ENCODE peak calls at places on chromosomes 12 and 14, in five cellular contexts. Z, E, V, T and M are unnamed samples.
A peak's percentile ranks its signal among the peaks of the same experiment; 100 is the strongest.

GRCh38 chr12:106246891-106247730 is 709 bp downstream of the CKAP4 start:
- DNase-seq in Z (peak; percentile 57), E (peak; percentile 81), V (peak; percentile 74), T (peak; percentile 57), M (peak; percentile 56)

GRCh38 chr12:55742719-55743130 is at the start of gene GDF11:
- DNase-seq in Z (peak; percentile 80), E (no peak), V (peak; percentile 88), T (peak; percentile 73), M (peak; percentile 91)

GRCh38 chr14:32255855-32256254 is 52.8 kb upstream of the RNU6-8 start:
- DNase-seq in Z (no peak), E (no peak), V (no peak), T (no peak), M (no peak)

GRCh38 chr12:42213023-42213422 is 25.0 kb downstream of the YAF2 start:
- DNase-seq in Z (peak; percentile 75), E (peak; percentile 51), V (no peak), T (no peak), M (no peak)

GRCh38 chr12:81558031-81558430 is 201.1 kb downstream of the PPFIA2 start:
- DNase-seq in Z (no peak), E (no peak), V (peak; percentile 3), T (peak; percentile 67), M (no peak)

GRCh38 chr14:101128478-101129450 is 225.2 kb upstream of the RTL1 start:
- DNase-seq in Z (no peak), E (peak; percentile 20), V (no peak), T (no peak), M (no peak)

GRCh38 chr14:96098309-96098998 is 59.3 kb downstream of the C14orf132 start:
- DNase-seq in Z (peak; percentile 73), E (peak; percentile 70), V (peak; percentile 76), T (peak; percentile 79), M (peak; percentile 90)

GRCh38 chr14:75428230-75429104 is 645 bp downstream of the JDP2 start:
- DNase-seq in Z (no peak), E (peak; percentile 73), V (peak; percentile 40), T (no peak), M (peak; percentile 43)

GRCh38 chr14:31229638-31230229 is 22.1 kb upstream of the HECTD1 start:
- DNase-seq in Z (peak; percentile 99), E (no peak), V (peak; percentile 95), T (peak; percentile 100), M (peak; percentile 51)

GRCh38 chr14:67859169-67859749 is 39.7 kb downstream of the RAD51B start:
- DNase-seq in Z (no peak), E (no peak), V (no peak), T (no peak), M (no peak)

GRCh38 chr12:81591256-81591655 is 167.9 kb downstream of the PPFIA2 start:
- DNase-seq in Z (no peak), E (no peak), V (no peak), T (no peak), M (no peak)

GRCh38 chr14:80135305-80136088 is 75.8 kb downstream of the DIO2 start:
- DNase-seq in Z (peak; percentile 77), E (no peak), V (no peak), T (no peak), M (no peak)

GRCh38 chr12:15887043-15887817 is 5.0 kb downstream of the STRAP start:
- DNase-seq in Z (no peak), E (no peak), V (no peak), T (no peak), M (no peak)
- H3K4me2 ChIP-seq in Z (no peak overlapping the region), E (peak overlapping the region; percentile 6), V (no peak overlapping the region), T (no peak overlapping the region), M (peak overlapping the region; percentile 17)

DNA sequence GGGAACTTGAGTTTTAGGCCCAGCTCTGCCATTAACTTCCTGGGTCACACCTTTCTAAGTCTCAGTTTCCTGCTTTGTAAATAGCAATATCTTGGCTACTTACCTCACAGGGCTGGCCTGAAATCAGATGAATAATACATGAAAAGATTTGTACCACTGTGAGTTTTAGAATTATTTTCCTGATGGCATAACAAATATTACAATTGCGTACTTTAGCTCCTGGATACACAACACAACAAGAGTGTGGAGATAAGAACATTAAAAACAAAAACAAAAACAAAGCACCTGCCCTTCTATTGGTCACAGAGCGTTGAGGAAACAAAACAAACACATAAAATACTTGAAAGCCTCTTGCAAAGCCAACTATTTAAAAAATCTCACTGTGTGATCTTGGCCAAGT is 4.9 kb upstream of the HDAC7 start:
- DNase-seq in Z (no peak), E (no peak), V (no peak), T (no peak), M (no peak)
- H3K4me1 ChIP-seq in Z (peaks cover 81% of the 10 kb centered on the region), E (peaks cover 25% of the 10 kb centered on the region), V (peaks cover 33% of the 10 kb centered on the region), T (peaks cover 24% of the 10 kb centered on the region), M (peaks cover 43% of the 10 kb centered on the region)

DNA sequence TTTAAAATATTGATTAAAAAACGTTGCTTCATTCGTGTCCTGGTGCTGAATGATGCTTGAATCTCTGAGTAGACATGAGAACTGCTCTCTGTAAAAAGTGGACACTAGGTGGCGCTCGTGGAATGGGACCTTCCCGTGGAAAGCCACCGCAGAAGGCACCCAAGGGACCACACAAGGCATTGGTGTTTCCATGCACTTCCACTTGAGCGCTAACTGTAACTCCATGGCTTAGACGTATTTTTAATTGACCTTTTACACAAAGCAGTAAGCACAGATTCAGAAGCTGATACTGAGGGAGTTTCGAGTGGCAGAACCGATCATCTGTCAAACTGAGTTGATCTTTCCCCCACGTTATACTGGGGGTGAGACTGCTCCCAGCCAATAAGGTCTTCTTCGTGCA is 135.3 kb downstream of the PRKCH start:
- DNase-seq in Z (peak; percentile 95), E (peak; percentile 60), V (peak; percentile 77), T (peak; percentile 77), M (peak; percentile 85)
- H3K4me2 ChIP-seq in Z (no peak overlapping the region), E (no peak overlapping the region), V (no peak overlapping the region), T (no peak overlapping the region), M (no peak overlapping the region)

GRCh38 chr12:116919247-116919671 is 8.5 kb downstream of the FBXW8 start:
- DNase-seq in Z (no peak), E (no peak), V (no peak), T (no peak), M (no peak)

GRCh38 chr12:116920939-116921338 is 10.2 kb downstream of the FBXW8 start:
- DNase-seq in Z (no peak), E (no peak), V (no peak), T (no peak), M (no peak)

GRCh38 chr12:116924558-116925453 is 14.1 kb downstream of the FBXW8 start:
- DNase-seq in Z (peak; percentile 97), E (no peak), V (peak; percentile 68), T (peak; percentile 64), M (no peak)

GRCh38 chr12:116919706-116920485 is 9.1 kb downstream of the FBXW8 start:
- DNase-seq in Z (peak; percentile 20), E (no peak), V (no peak), T (no peak), M (no peak)

GRCh38 chr12:116922194-116922897 is 11.6 kb downstream of the FBXW8 start:
- DNase-seq in Z (no peak), E (no peak), V (no peak), T (peak; percentile 63), M (no peak)
- H3K4me1 ChIP-seq in Z (peaks cover 46% of the 10 kb centered on the region), E (no peaks in the 10 kb centered on the region), V (peaks cover 4% of the 10 kb centered on the region), T (peaks cover 4% of the 10 kb centered on the region), M (no peaks in the 10 kb centered on the region)

GRCh38 chr14:104323551-104324175 is 185.3 kb downstream of the KIF26A start:
- DNase-seq in Z (no peak), E (no peak), V (no peak), T (no peak), M (no peak)
- H3K4me2 ChIP-seq in Z (no peak overlapping the region), E (no peak overlapping the region), V (no peak overlapping the region), T (no peak overlapping the region), M (no peak overlapping the region)

GRCh38 chr14:69644814-69645213 is 33.4 kb downstream of the SUSD6 start:
- DNase-seq in Z (no peak), E (no peak), V (no peak), T (no peak), M (no peak)

GRCh38 chr14:69650948-69651369 is 39.6 kb downstream of the SUSD6 start:
- DNase-seq in Z (peak; percentile 86), E (no peak), V (no peak), T (no peak), M (no peak)

GRCh38 chr14:69651653-69652052 is 40.3 kb downstream of the SUSD6 start:
- DNase-seq in Z (no peak), E (no peak), V (no peak), T (no peak), M (no peak)

GRCh38 chr14:69647216-69647615 is 35.8 kb downstream of the SUSD6 start:
- DNase-seq in Z (no peak), E (no peak), V (no peak), T (no peak), M (no peak)

DNA sequence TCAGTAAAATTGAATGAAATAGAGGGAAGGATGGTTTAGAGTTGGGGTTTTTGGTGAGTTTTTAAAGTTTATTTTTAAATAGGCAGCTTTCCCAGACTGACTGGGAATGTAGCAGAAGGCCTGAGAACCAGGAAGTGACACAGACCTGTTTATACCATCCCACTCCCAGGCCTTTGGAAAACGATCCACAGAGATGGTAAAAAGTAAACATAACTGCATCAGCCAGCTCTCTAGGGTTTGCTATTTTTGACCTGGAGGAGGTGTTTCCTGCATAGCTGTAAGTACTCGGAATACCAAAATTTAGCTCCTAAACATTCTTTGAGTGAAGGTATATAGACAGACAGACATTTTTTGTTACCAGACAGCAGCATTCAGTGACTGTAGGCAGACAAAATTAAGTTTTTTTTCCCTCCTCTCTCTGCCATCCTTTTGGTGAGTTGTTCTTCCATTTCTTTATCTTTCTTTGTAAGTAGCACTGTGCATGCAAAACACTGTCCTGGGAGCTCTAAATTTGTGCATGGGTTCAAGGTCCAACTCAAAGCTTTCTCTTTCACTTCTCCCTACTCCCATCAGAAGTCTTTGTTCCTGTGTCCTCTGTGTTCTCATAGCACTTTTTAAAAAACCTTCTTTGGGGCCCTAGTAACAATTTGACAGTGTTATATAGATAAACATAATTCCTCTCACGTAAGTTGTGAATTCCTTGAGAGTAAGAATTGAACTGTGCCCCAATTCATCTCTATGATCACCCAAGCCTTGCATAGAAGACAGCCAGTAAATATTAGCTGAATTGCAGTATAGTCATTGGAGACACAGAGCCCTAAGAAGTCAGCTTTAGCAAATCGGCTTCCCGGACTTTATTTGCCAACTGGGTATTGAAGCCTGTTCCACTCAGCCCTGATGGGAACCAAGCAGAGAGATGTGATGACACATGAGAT is 37.4 kb downstream of the SUSD6 start:
- DNase-seq in Z (peak; percentile 80), E (no peak), V (peak; percentile 86), T (peak; percentile 64), M (no peak)
- H3K4me1 ChIP-seq in Z (peaks cover 80% of the 10 kb centered on the region), E (peaks cover 27% of the 10 kb centered on the region), V (peaks cover 10% of the 10 kb centered on the region), T (peaks cover 30% of the 10 kb centered on the region), M (peaks cover 25% of the 10 kb centered on the region)

DNA sequence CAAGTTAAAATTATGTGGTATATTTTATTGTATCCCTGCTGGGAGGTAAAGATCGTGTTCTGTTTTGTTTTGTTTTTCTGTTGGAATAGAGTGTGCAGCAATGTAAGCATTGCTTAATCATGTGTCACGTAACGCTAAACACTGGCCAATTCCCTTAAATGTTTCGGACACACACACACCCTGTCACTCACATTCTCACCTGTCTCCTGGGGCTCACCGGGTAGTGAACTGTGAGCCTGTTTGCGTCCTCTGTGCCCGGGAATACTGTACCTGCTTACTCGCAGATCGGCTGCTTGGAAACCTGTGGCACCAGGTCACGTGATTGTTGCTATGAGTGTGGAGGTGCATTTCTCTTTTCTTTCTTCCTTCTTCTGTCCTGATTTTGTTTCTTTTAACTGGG is 181.3 kb downstream of the ESR2 start:
- DNase-seq in Z (peak; percentile 20), E (no peak), V (no peak), T (no peak), M (no peak)
- H3K4me2 ChIP-seq in Z (peak overlapping the region; percentile 33), E (no peak overlapping the region), V (no peak overlapping the region), T (no peak overlapping the region), M (no peak overlapping the region)